ENCODE peak calls at places on chromosomes 7 and 10, in eight cellular contexts. E is SHP77; N is astrocyte of the spinal cord; P is activated CD4-positive, CD25-positive, alpha-beta regulatory T cell treated with anti-CD3 and anti-CD28 coated beads, Interleukin-2, amount 50 U/mL, for 16 hours; M is sciatic nerve; F is NCI-H1436; V is activated naive CD4-positive, alpha-beta T cell treated with anti-CD3 and anti-CD28 coated beads, Interleukin-2, amount 10 ng/mL, durations not matched to agents 7 days and 5 days; U is Right ventricle myocardium superior. K is an unnamed sample.

GRCh38 chr7:92723978-92724377 is 112.4 kb downstream of the CDK6 start:
- DNase-seq in E (no peak), N (no peak), P (no peak), M (no peak), F (no peak), V (no peak), U (no peak), K (no peak)

GRCh38 chr7:102864958-102865357 is 47.8 kb upstream of the LRRC17 start:
- DNase-seq in E (no peak), N (no peak), P (no peak), M (no peak), F (no peak), V (no peak), U (no peak), K (no peak)

GRCh38 chr10:76397210-76397881 is 965.9 kb downstream of the LRMDA start:
- DNase-seq in E (no peak), N (peak), P (no peak), M (peak), F (no peak), V (no peak), U (no peak), K (no peak)

GRCh38 chr7:106053109-106053508 is 59.0 kb downstream of the SYPL1 start:
- DNase-seq in E (no peak), N (no peak), P (no peak), M (peak), F (no peak), V (peak), U (no peak), K (no peak)

GRCh38 chr10:17101910-17102266 is 27.7 kb downstream of the CUBN start:
- DNase-seq in E (no peak), N (no peak), P (no peak), M (no peak), F (no peak), V (no peak), U (no peak), K (no peak)

GRCh38 chr7:35405461-35405860 is 151.6 kb upstream of the TBX20 start:
- DNase-seq in E (no peak), N (no peak), P (no peak), M (no peak), F (no peak), V (no peak), U (no peak), K (no peak)

GRCh38 chr7:290554-291301 is 758 bp downstream of the FOXL3 start:
- DNase-seq in E (no peak), N (no peak), P (no peak), M (peak), F (no peak), V (no peak), U (no peak), K (no peak)

GRCh38 chr10:123149568-123150228 is 1.8 kb downstream of the HMX2 start:
- DNase-seq in E (no peak), N (no peak), P (no peak), M (no peak), F (no peak), V (peak), U (no peak), K (peak)

GRCh38 chr7:55131421-55131929 is 112.7 kb downstream of the EGFR start:
- DNase-seq in E (no peak), N (no peak), P (no peak), M (no peak), F (no peak), V (no peak), U (peak), K (no peak)

GRCh38 chr7:157494506-157495176 is 157.8 kb downstream of the DNAJB6 start:
- DNase-seq in E (no peak), N (no peak), P (no peak), M (no peak), F (no peak), V (no peak), U (peak), K (no peak)

GRCh38 chr7:28432105-28432504 is 19.8 kb downstream of the CREB5 start:
- DNase-seq in E (no peak), N (no peak), P (no peak), M (no peak), F (no peak), V (no peak), U (peak), K (no peak)

GRCh38 chr7:152177696-152178404 is 152.4 kb downstream of the GALNT11 start:
- DNase-seq in E (no peak), N (no peak), P (no peak), M (no peak), F (no peak), V (no peak), U (no peak), K (no peak)

GRCh38 chr7:32611201-32611691 is 116.0 kb downstream of the AVL9 start:
- DNase-seq in E (no peak), N (peak), P (no peak), M (no peak), F (no peak), V (no peak), U (no peak), K (no peak)

GRCh38 chr10:3765376-3765667 is 19.7 kb downstream of the KLF6 start:
- DNase-seq in E (no peak), N (no peak), P (no peak), M (no peak), F (no peak), V (no peak), U (no peak), K (no peak)

GRCh38 chr10:117541909-117542705 is 439 bp upstream of the EMX2 start:
- DNase-seq in E (no peak), N (peak), P (no peak), M (no peak), F (peak), V (no peak), U (no peak), K (peak)

GRCh38 chr10:95788830-95789229 is 32.9 kb downstream of the ENTPD1 start:
- DNase-seq in E (no peak), N (peak), P (no peak), M (no peak), F (no peak), V (no peak), U (no peak), K (no peak)

GRCh38 chr10:48625013-48625412 is 20.1 kb upstream of the ARHGAP22 start:
- DNase-seq in E (no peak), N (peak), P (no peak), M (no peak), F (no peak), V (no peak), U (no peak), K (no peak)

GRCh38 chr7:157514746-157515145 is 177.9 kb downstream of the DNAJB6 start:
- DNase-seq in E (no peak), N (no peak), P (no peak), M (no peak), F (no peak), V (no peak), U (peak), K (no peak)

GRCh38 chr10:47371629-47372485 is 12.2 kb downstream of the ZNF488 start:
- DNase-seq in E (no peak), N (peak), P (no peak), M (peak), F (no peak), V (peak), U (no peak), K (no peak)

GRCh38 chr10:45515630-45516029 is 141.6 kb downstream of the ALOX5 start:
- DNase-seq in E (no peak), N (no peak), P (no peak), M (no peak), F (no peak), V (no peak), U (no peak), K (no peak)

GRCh38 chr7:1865000-1865808 is 195.1 kb downstream of the ELFN1 start:
- DNase-seq in E (no peak), N (no peak), P (no peak), M (no peak), F (no peak), V (no peak), U (no peak), K (no peak)

GRCh38 chr7:44112997-44113763 is 9.0 kb downstream of the AEBP1 start:
- DNase-seq in E (peak), N (no peak), P (no peak), M (no peak), F (no peak), V (no peak), U (peak), K (peak)

GRCh38 chr7:80630611-80631010 is 7.8 kb upstream of the CD36 start:
- DNase-seq in E (peak), N (peak), P (no peak), M (no peak), F (peak), V (no peak), U (no peak), K (peak)

GRCh38 chr7:37916017-37916672 is 472 bp downstream of the SFRP4 start:
- DNase-seq in E (no peak), N (no peak), P (no peak), M (peak), F (no peak), V (no peak), U (peak), K (peak)

GRCh38 chr10:124200011-124200410 is 106.6 kb upstream of the CHST15 start:
- DNase-seq in E (no peak), N (no peak), P (no peak), M (no peak), F (no peak), V (no peak), U (no peak), K (no peak)

GRCh38 chr7:129343099-129343700 is 91.0 kb upstream of the STRIP2 start:
- DNase-seq in E (no peak), N (peak), P (no peak), M (no peak), F (peak), V (peak), U (no peak), K (peak)

GRCh38 chr10:130491698-130492050 is 355.5 kb downstream of the GLRX3 start:
- DNase-seq in E (no peak), N (no peak), P (no peak), M (peak), F (no peak), V (no peak), U (no peak), K (no peak)

GRCh38 chr7:77570330-77571011 is 33.4 kb downstream of the PTPN12 start:
- DNase-seq in E (no peak), N (peak), P (no peak), M (no peak), F (no peak), V (no peak), U (no peak), K (no peak)

GRCh38 chr7:112160130-112160770 is 45.9 kb downstream of the DOCK4 start:
- DNase-seq in E (no peak), N (peak), P (no peak), M (no peak), F (no peak), V (no peak), U (no peak), K (no peak)

GRCh38 chr10:18254086-18254485 is 113.9 kb downstream of the CACNB2 start:
- DNase-seq in E (no peak), N (no peak), P (no peak), M (no peak), F (no peak), V (no peak), U (no peak), K (no peak)

GRCh38 chr10:100370561-100370975 is 23.5 kb downstream of the SCD start:
- DNase-seq in E (no peak), N (peak), P (no peak), M (no peak), F (no peak), V (peak), U (no peak), K (no peak)

GRCh38 chr7:144401490-144401889 is 2.0 kb downstream of the NOBOX start:
- DNase-seq in E (no peak), N (no peak), P (no peak), M (no peak), F (no peak), V (no peak), U (no peak), K (no peak)

GRCh38 chr10:22580711-22581110 is 133.7 kb downstream of the PIP4K2A start:
- DNase-seq in E (no peak), N (no peak), P (no peak), M (no peak), F (peak), V (no peak), U (no peak), K (peak)

GRCh38 chr7:15972767-15973362 is 286.4 kb upstream of the MEOX2 start:
- DNase-seq in E (no peak), N (peak), P (no peak), M (peak), F (no peak), V (no peak), U (no peak), K (no peak)

GRCh38 chr10:96299383-96299782 is 4.9 kb upstream of the DNTT start:
- DNase-seq in E (no peak), N (no peak), P (no peak), M (no peak), F (no peak), V (peak), U (no peak), K (peak)

GRCh38 chr10:102150970-102151773 is 1.0 kb upstream of the NOLC1 start:
- DNase-seq in E (no peak), N (no peak), P (no peak), M (no peak), F (no peak), V (no peak), U (no peak), K (no peak)

GRCh38 chr7:99949645-99950228 is 20.3 kb upstream of the GJC3 start:
- DNase-seq in E (no peak), N (peak), P (no peak), M (no peak), F (no peak), V (no peak), U (no peak), K (no peak)

GRCh38 chr7:7569615-7570014 is 2.9 kb downstream of the MIOS start:
- DNase-seq in E (no peak), N (no peak), P (no peak), M (no peak), F (no peak), V (no peak), U (no peak), K (no peak)